ENCODE peak calls at places on chromosomes 1 and 21, in five cellular contexts. A is neuronal stem cell, B is brain microvascular endothelial cell, Q is transverse colon, I is BE2C. D is an unnamed sample.

GRCh38 chr1:31127266-31127665 is 61.7 kb upstream of the PUM1 start:
- DNase-seq in I (no peak), B (peak; percentile 75), Q (no peak), A (no peak), D (peak; percentile 68)

GRCh38 chr1:37930246-37931142 is 16.4 kb downstream of the INPP5B start:
- DNase-seq in A (no peak), Q (no peak), B (no peak), I (no peak), D (peak; percentile 14)

GRCh38 chr1:22870201-22870871 is 102.3 kb downstream of the LACTBL1 start:
- DNase-seq in A (no peak), B (no peak), Q (no peak), I (peak; percentile 50), D (peak; percentile 67)

GRCh38 chr1:29722598-29722997 is 486.3 kb downstream of the PTPRU start:
- DNase-seq in I (no peak), Q (no peak), A (no peak), B (no peak), D (no peak)

GRCh38 chr1:222167111-222167510 is 380.8 kb downstream of the HHIPL2 start:
- DNase-seq in Q (peak; percentile 24), I (peak; percentile 63), A (peak; percentile 1), B (peak; percentile 27), D (peak; percentile 86)

GRCh38 chr1:245046764-245047163 is 108.0 kb upstream of the KIF26B start:
- DNase-seq in I (no peak), B (no peak), A (no peak), Q (no peak), D (no peak)

GRCh38 chr1:165533254-165533653 is 10.5 kb upstream of the LRRC52 start:
- DNase-seq in A (no peak), Q (no peak), I (no peak), B (no peak), D (peak; percentile 13)

GRCh38 chr1:201011616-201012015 is 11.9 kb downstream of the KIF21B start:
- DNase-seq in A (no peak), B (no peak), Q (no peak), I (peak; percentile 61), D (no peak)

GRCh38 chr1:204573563-204573925 is 57.3 kb downstream of the MDM4 start:
- DNase-seq in I (no peak), Q (no peak), B (peak; percentile 24), A (no peak), D (peak; percentile 32)

GRCh38 chr1:201490708-201491131 is 16.2 kb downstream of the CSRP1 start:
- DNase-seq in A (no peak), I (no peak), B (no peak), Q (no peak), D (peak; percentile 53)

GRCh38 chr1:70487910-70488665 is 77.0 kb downstream of the CTH start:
- DNase-seq in B (peak; percentile 30), A (peak; percentile 50), Q (peak; percentile 14), I (peak; percentile 28), D (peak; percentile 57)

GRCh38 chr1:53572802-53573148 is 113.6 kb downstream of the DMRTB1 start:
- DNase-seq in A (no peak), I (no peak), B (no peak), Q (peak; percentile 3), D (no peak)

GRCh38 chr1:46533179-46533864 is 18.1 kb downstream of the KNCN start:
- DNase-seq in B (no peak), Q (peak; percentile 21), I (peak; percentile 25), A (no peak), D (no peak)

GRCh38 chr1:53413175-53414001 is 45.8 kb upstream of the DMRTB1 start:
- DNase-seq in B (peak; percentile 89), I (no peak), Q (no peak), A (no peak), D (peak; percentile 77)

GRCh38 chr1:226784081-226785049 is 45.3 kb upstream of the ITPKB start:
- DNase-seq in B (peak; percentile 3), A (peak; percentile 11), I (no peak), Q (no peak), D (peak; percentile 82)

GRCh38 chr1:176954242-176954641 is 210.3 kb downstream of the ASTN1 start:
- DNase-seq in A (no peak), B (no peak), Q (no peak), I (no peak), D (peak; percentile 4)

GRCh38 chr21:25425156-25425555 is 182.1 kb downstream of the MRPL39 start:
- DNase-seq in Q (no peak), I (no peak), A (no peak), B (no peak), D (no peak)

GRCh38 chr1:11681071-11681771 is at the start of gene MAD2L2:
- DNase-seq in I (peak; percentile 80), Q (peak; percentile 90), B (peak; percentile 61), A (peak; percentile 81), D (peak; percentile 74)

GRCh38 chr1:228964178-228964819 is 229.0 kb downstream of the RHOU start:
- DNase-seq in B (peak; percentile 69), A (no peak), Q (peak; percentile 19), I (no peak), D (peak; percentile 92)

GRCh38 chr1:26747048-26747447 is 40.7 kb upstream of the PIGV start:
- DNase-seq in A (no peak), Q (no peak), I (no peak), B (no peak), D (no peak)

GRCh38 chr1:66402194-66402593 is 131.8 kb upstream of the SGIP1 start:
- DNase-seq in B (no peak), A (no peak), I (peak; percentile 18), Q (peak; percentile 51), D (peak; percentile 83)

GRCh38 chr1:101739826-101740330 is 256.8 kb downstream of the OLFM3 start:
- DNase-seq in B (no peak), I (no peak), A (no peak), Q (no peak), D (no peak)

GRCh38 chr1:117205368-117205767 is 5.4 kb downstream of the VTCN1 start:
- DNase-seq in I (no peak), Q (no peak), A (no peak), B (no peak), D (no peak)

GRCh38 chr1:217574265-217574949 is 56.5 kb downstream of the GPATCH2 start:
- DNase-seq in Q (no peak), I (no peak), A (no peak), B (no peak), D (no peak)

GRCh38 chr1:68016364-68016763 is 34.1 kb downstream of the DIRAS3 start:
- DNase-seq in I (no peak), A (no peak), Q (no peak), B (no peak), D (peak; percentile 3)

GRCh38 chr1:11654571-11655262 is at the start of gene FBXO44:
- DNase-seq in Q (peak; percentile 78), B (no peak), I (no peak), A (peak; percentile 54), D (no peak)

GRCh38 chr1:198462365-198463025 is 78.0 kb downstream of the ATP6V1G3 start:
- DNase-seq in B (peak; percentile 34), A (no peak), Q (no peak), I (no peak), D (peak; percentile 78)

DNA sequence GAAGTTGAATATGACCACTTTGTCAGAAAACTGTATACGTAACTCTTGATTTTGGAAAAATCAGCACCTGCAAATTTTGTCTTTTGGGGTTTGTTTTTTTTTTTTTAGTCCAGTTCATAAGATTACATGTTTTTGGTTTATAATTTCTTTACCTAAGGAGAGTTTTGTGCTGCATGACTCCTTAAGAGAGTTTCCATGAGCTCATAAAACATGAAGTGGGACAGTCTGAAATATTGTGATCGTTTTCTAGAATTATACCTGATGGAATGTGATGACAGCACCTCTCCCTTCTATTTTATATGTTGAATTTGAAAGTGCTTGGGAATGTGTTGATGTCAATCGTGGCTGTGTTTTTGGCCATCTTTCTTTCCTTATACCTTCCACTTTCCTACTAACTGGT is 158.5 kb downstream of the NFIA start:
- DNase-seq in A (no peak), B (no peak), I (no peak), Q (no peak), D (no peak)
- H3K4me3 ChIP-seq in A (no peak overlapping the region), B (no peak overlapping the region), I (no peak overlapping the region), Q (no peak overlapping the region), D (no peak overlapping the region)

DNA sequence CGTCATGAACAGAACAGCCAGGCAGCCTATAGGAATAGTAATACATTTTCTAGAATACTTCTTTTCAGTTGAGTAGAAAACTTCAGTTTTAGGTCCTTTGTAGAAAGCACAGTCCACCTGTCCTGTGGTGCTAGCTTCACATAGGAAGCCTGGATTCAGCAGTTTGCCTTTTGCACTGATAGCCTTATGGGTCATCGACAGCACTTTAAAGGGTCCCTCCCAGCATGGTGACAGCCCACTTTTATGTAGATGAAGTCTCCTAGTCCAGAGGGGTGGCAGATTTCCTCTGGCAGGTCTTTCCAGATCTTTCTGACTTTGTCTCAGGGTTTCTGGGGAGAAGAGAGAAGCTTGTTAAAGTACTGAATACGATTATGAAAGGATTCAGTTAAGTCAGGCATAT is 161.4 kb upstream of the TNR start:
- DNase-seq in I (no peak), Q (no peak), B (no peak), A (no peak), D (no peak)
- H3K4me3 ChIP-seq in I (no peak overlapping the region), Q (no peak overlapping the region), B (no peak overlapping the region), A (no peak overlapping the region), D (no peak overlapping the region)

DNA sequence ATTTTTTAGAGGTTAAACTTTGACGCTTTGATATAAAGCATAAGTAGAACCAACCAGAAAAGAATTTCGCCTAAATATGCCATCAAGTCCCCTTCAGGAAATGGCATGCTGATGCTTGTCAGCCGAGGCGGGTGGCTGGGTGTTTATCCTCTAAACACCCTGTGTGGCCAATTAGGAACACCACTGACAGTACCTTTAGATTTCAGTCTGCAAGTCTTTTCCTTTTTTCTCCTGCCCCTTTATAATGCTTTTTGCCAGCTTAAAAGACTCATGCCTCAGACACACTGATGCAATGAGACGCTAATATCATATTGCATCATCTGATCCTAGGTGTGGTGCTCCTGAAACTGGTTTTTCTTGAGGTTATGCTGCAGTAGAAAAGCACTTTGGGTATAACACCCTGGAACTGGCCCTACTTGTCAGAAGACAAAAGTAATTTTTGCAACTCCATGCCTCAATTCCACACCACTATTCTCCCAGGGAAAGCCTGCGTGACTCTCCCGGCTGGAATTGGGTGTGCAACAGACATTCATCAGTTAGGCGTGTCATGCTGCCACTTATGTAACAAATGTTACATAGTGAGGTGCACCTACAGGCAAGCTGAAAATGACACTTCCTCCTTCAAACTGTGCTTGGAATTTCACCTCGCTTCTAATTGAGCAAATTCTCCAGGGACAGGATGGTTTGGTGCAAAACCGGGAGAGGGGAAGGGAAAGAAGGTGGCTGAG is 2.0 kb upstream of the RCC2 start:
- DNase-seq in B (no peak), A (no peak), I (no peak), Q (no peak), D (peak; percentile 65)
- H3K4me3 ChIP-seq in B (no peak overlapping the region), A (no peak overlapping the region), I (no peak overlapping the region), Q (no peak overlapping the region), D (no peak overlapping the region)

GRCh38 chr1:69163779-69164178 is 403.9 kb upstream of the LRRC7 start:
- DNase-seq in B (no peak), Q (no peak), A (no peak), I (no peak), D (peak; percentile 4)

GRCh38 chr1:69172003-69173000 is 395.4 kb upstream of the LRRC7 start:
- DNase-seq in Q (no peak), I (no peak), A (no peak), B (peak; percentile 74), D (peak; percentile 76)

GRCh38 chr1:69167876-69168275 is 399.8 kb upstream of the LRRC7 start:
- DNase-seq in I (no peak), Q (no peak), A (no peak), B (no peak), D (peak; percentile 16)
- H3K4me3 ChIP-seq in I (no peak overlapping the region), Q (no peak overlapping the region), A (no peak overlapping the region), B (no peak overlapping the region), D (no peak overlapping the region)